ENCODE peak calls at places on chromosome 7, in seven cellular contexts. M is astrocyte, V is cardiac muscle cell, O is heart right ventricle, X is Peyer's patch, R is heart left ventricle, W is body of pancreas. J is an unnamed sample.

GRCh38 chr7:84510501-84510900 is 315.9 kb upstream of the SEMA3A start:
- DNase-seq in M (peak), V (peak), O (no peak), X (no peak), R (no peak), W (no peak), J (no peak)

GRCh38 chr7:45657890-45658715 is 83.9 kb downstream of the ADCY1 start:
- DNase-seq in M (no peak), V (no peak), O (no peak), X (no peak), R (no peak), W (no peak), J (no peak)

GRCh38 chr7:23115991-23116390 is 10.4 kb downstream of the KLHL7 start:
- DNase-seq in M (no peak), V (no peak), O (no peak), X (no peak), R (no peak), W (no peak), J (no peak)

GRCh38 chr7:18320971-18321567 is 174.5 kb upstream of the HDAC9 start:
- DNase-seq in M (peak), V (peak), O (no peak), X (no peak), R (no peak), W (no peak), J (no peak)

GRCh38 chr7:6658618-6659345 is 21.7 kb downstream of the ZNF316 start:
- DNase-seq in M (no peak), V (no peak), O (no peak), X (no peak), R (no peak), W (no peak), J (no peak)

GRCh38 chr7:33072471-33072870 is 9.9 kb upstream of the NT5C3A start:
- DNase-seq in M (peak), V (peak), O (no peak), X (no peak), R (no peak), W (no peak), J (no peak)

GRCh38 chr7:134900430-134900876 is 85.9 kb upstream of the AGBL3 start:
- DNase-seq in M (no peak), V (no peak), O (no peak), X (no peak), R (no peak), W (no peak), J (no peak)

GRCh38 chr7:78955329-78955728 is 498.1 kb downstream of the MAGI2 start:
- DNase-seq in M (no peak), V (no peak), O (no peak), X (no peak), R (no peak), W (no peak), J (no peak)

GRCh38 chr7:134451656-134452055 is 7.2 kb downstream of the AKR1B1 start:
- DNase-seq in M (no peak), V (no peak), O (no peak), X (no peak), R (no peak), W (no peak), J (no peak)

GRCh38 chr7:1668486-1668931 is 1.6 kb upstream of the ELFN1 start:
- DNase-seq in M (no peak), V (no peak), O (peak), X (peak), R (peak), W (no peak), J (peak)

GRCh38 chr7:64997927-64998391 is 7.1 kb upstream of the ZNF117 start:
- DNase-seq in M (peak), V (peak), O (no peak), X (no peak), R (no peak), W (peak), J (no peak)

GRCh38 chr7:45625714-45626440 is 51.7 kb downstream of the ADCY1 start:
- DNase-seq in M (no peak), V (no peak), O (no peak), X (no peak), R (no peak), W (no peak), J (no peak)

GRCh38 chr7:155840909-155841308 is 28.6 kb upstream of the SHH start:
- DNase-seq in M (no peak), V (no peak), O (no peak), X (peak), R (peak), W (no peak), J (peak)

GRCh38 chr7:23268167-23268566 is 21.6 kb downstream of the GPNMB start:
- DNase-seq in M (no peak), V (no peak), O (no peak), X (no peak), R (no peak), W (no peak), J (no peak)

GRCh38 chr7:50739744-50740455 is 42.8 kb downstream of the GRB10 start:
- DNase-seq in M (no peak), V (peak), O (no peak), X (no peak), R (no peak), W (no peak), J (no peak)

GRCh38 chr7:15459018-15459621 is 102.7 kb downstream of the AGMO start:
- DNase-seq in M (no peak), V (peak), O (no peak), X (no peak), R (no peak), W (no peak), J (no peak)

GRCh38 chr7:128791968-128792319 is at the start of gene CCDC136:
- DNase-seq in M (no peak), V (no peak), O (no peak), X (no peak), R (no peak), W (no peak), J (no peak)

GRCh38 chr7:139830779-139831498 is 1.9 kb downstream of the TBXAS1 start:
- DNase-seq in M (no peak), V (no peak), O (no peak), X (no peak), R (no peak), W (no peak), J (no peak)

GRCh38 chr7:23490357-23491131 is 20.3 kb upstream of the IGF2BP3 start:
- DNase-seq in M (peak), V (peak), O (peak), X (peak), R (peak), W (peak), J (peak)

GRCh38 chr7:126803060-126803665 is 449.6 kb downstream of the GRM8 start:
- DNase-seq in M (peak), V (peak), O (no peak), X (no peak), R (no peak), W (peak), J (no peak)

GRCh38 chr7:98192781-98193457 is 18.3 kb upstream of the BHLHA15 start:
- DNase-seq in M (no peak), V (no peak), O (no peak), X (no peak), R (no peak), W (no peak), J (no peak)

GRCh38 chr7:122643248-122643647 is 55.7 kb downstream of the RNF133 start:
- DNase-seq in M (no peak), V (no peak), O (no peak), X (no peak), R (no peak), W (no peak), J (no peak)

GRCh38 chr7:3300221-3300650 is 816 bp upstream of the SDK1 start:
- DNase-seq in M (peak), V (no peak), O (no peak), X (no peak), R (no peak), W (peak), J (peak)

GRCh38 chr7:112446431-112446830 is 3.8 kb upstream of the IFRD1 start:
- DNase-seq in M (no peak), V (no peak), O (no peak), X (no peak), R (no peak), W (no peak), J (no peak)
- H3K27ac ChIP-seq in M (no peak), V (no peak), O (no peak), X (no peak), R (no peak), W (peak), J (no peak)

DNA sequence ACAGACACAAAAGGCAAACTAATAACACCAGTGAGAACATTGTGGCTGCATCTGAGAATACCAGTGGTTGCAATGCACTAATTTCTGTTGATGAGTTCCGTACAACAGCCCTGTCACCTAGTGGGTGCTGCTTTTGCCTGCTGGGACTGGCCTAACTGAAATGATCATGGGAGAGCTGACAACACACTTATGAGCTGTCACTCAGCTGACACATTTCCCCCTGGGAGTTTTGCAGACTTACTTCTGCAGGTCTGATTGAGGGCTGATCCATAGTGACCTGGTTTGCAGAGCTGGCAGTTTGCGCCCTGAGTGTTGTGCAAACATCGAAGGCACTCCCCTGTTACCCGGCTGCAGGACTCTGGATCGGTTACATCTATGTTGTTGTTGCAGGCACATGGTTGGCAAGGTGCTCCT is 60.6 kb upstream of the LAMB1 start:
- DNase-seq in M (no peak), V (no peak), O (no peak), X (no peak), R (no peak), W (peak), J (no peak)
- H3K27ac ChIP-seq in M (no peak), V (no peak), O (no peak), X (no peak), R (no peak), W (no peak), J (no peak)

GRCh38 chr7:151607464-151607867 is 87.8 kb upstream of the RHEB start:
- DNase-seq in M (peak), V (peak), O (no peak), X (no peak), R (no peak), W (no peak), J (no peak)

GRCh38 chr7:151608031-151608551 is 88.4 kb upstream of the RHEB start:
- DNase-seq in M (no peak), V (no peak), O (no peak), X (peak), R (no peak), W (no peak), J (no peak)

GRCh38 chr7:151599401-151600227 is 79.9 kb upstream of the RHEB start:
- DNase-seq in M (peak), V (peak), O (no peak), X (no peak), R (no peak), W (no peak), J (peak)

GRCh38 chr7:151601521-151602305 is 82.0 kb upstream of the RHEB start:
- DNase-seq in M (peak), V (peak), O (no peak), X (no peak), R (no peak), W (no peak), J (no peak)

DNA sequence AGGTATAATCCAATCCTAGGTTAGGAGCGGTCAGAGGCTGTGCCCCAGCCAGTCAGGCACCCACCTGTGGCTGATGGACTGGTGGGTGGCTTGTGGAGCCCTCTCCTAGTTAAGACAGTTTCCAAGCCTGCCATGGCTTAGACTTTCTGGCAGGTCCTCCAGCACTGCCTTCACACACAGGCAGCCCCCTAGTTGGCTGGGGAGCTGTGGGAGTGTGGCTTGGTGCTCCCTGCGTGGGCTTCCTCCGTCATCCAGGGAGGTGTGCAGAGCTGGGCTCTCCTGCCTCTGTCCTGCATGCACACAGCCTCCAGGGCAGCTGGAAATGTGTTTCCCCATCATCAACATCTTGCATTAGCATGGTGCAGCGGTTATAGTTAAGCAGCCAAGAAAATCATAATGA is 84.3 kb upstream of the RHEB start:
- DNase-seq in M (no peak), V (no peak), O (no peak), X (no peak), R (no peak), W (no peak), J (peak)
- H3K27ac ChIP-seq in M (no peak), V (no peak), O (no peak), X (no peak), R (no peak), W (no peak), J (no peak)

GRCh38 chr7:121406-121805 is 71.0 kb upstream of the FAM20C start:
- DNase-seq in M (no peak), V (peak), O (no peak), X (no peak), R (no peak), W (no peak), J (no peak)
- H3K27ac ChIP-seq in M (no peak), V (no peak), O (no peak), X (no peak), R (no peak), W (no peak), J (no peak)